ENCODE peak calls at places on chromosomes 16 and 17, in nine cellular contexts. B, K, S, A, Z, D, R, W and P are unnamed samples.

GRCh38 chr17:53454337-53454736 is 368.4 kb upstream of the KIF2B start:
- DNase-seq in S (no peak), B (no peak), W (no peak), A (no peak), Z (no peak), D (no peak), K (no peak), R (no peak), P (no peak)

GRCh38 chr16:84806256-84806889 is 13.4 kb upstream of the CRISPLD2 start:
- DNase-seq in K (no peak), B (peak; percentile 94), D (peak; percentile 57), A (no peak), R (peak; percentile 75), S (no peak), W (no peak), Z (peak; percentile 52), P (peak; percentile 68)

GRCh38 chr16:48136547-48137360 is 19.0 kb downstream of the ABCC12 start:
- DNase-seq in R (peak; percentile 38), A (no peak), W (no peak), B (peak; percentile 55), S (no peak), D (no peak), Z (no peak), K (no peak), P (no peak)

GRCh38 chr17:50205111-50205821 is 3.8 kb upstream of the COL1A1 start:
- DNase-seq in B (peak; percentile 63), S (no peak), W (no peak), A (no peak), K (no peak), Z (peak; percentile 48), D (no peak), R (peak; percentile 61), P (no peak)

GRCh38 chr17:48704521-48704920 is 17.8 kb downstream of the PRAC1 start:
- DNase-seq in A (no peak), R (no peak), D (no peak), Z (no peak), S (no peak), W (no peak), K (no peak), B (no peak), P (no peak)

GRCh38 chr16:84673203-84673535 is 24.9 kb downstream of the KLHL36 start:
- DNase-seq in Z (no peak), S (no peak), K (no peak), R (no peak), B (no peak), A (no peak), D (no peak), W (no peak), P (no peak)

GRCh38 chr16:11236855-11237254 is 19.1 kb downstream of the SOCS1 start:
- DNase-seq in D (no peak), A (no peak), R (no peak), B (no peak), S (no peak), Z (no peak), K (no peak), W (no peak), P (no peak)

GRCh38 chr17:47810901-47811635 is 10.5 kb downstream of the OSBPL7 start:
- DNase-seq in A (no peak), Z (no peak), S (no peak), K (no peak), R (peak; percentile 16), B (no peak), W (no peak), D (no peak), P (no peak)

GRCh38 chr17:7081341-7082062 is 1.5 kb upstream of the CLEC10A start:
- DNase-seq in D (no peak), B (no peak), A (no peak), Z (no peak), S (no peak), W (no peak), K (no peak), R (no peak), P (peak; percentile 39)

GRCh38 chr16:53040788-53041187 is 11.9 kb downstream of the CHD9NB start:
- DNase-seq in Z (no peak), A (no peak), W (no peak), S (no peak), R (no peak), D (no peak), B (no peak), K (no peak), P (no peak)

GRCh38 chr17:12301551-12301950 is 280.9 kb downstream of the MAP2K4 start:
- DNase-seq in D (no peak), W (no peak), A (no peak), Z (no peak), K (no peak), S (no peak), B (no peak), R (no peak), P (no peak)

GRCh38 chr17:38798614-38799500 is 499 bp downstream of the PIP4K2B start:
- DNase-seq in A (peak; percentile 73), Z (peak; percentile 58), W (no peak), D (peak; percentile 60), B (peak; percentile 58), K (peak; percentile 10), R (peak; percentile 57), S (peak; percentile 16), P (peak; percentile 67)

GRCh38 chr17:61407211-61407911 is 7.7 kb downstream of the TBX2 start:
- DNase-seq in A (no peak), B (no peak), R (peak; percentile 14), K (no peak), Z (no peak), S (no peak), W (no peak), D (no peak), P (peak; percentile 15)

GRCh38 chr16:15498427-15499175 is 64.2 kb downstream of the BMERB1 start:
- DNase-seq in Z (no peak), D (no peak), K (no peak), R (no peak), A (no peak), S (no peak), B (peak; percentile 52), W (no peak), P (no peak)

GRCh38 chr17:4743216-4743615 is 3.5 kb upstream of the CXCL16 start:
- DNase-seq in R (no peak), W (no peak), D (no peak), Z (no peak), A (no peak), B (no peak), S (no peak), K (no peak), P (no peak)

GRCh38 chr16:81036751-81037350 is 1.2 kb downstream of the ATMIN start:
- DNase-seq in W (no peak), K (no peak), S (no peak), R (peak; percentile 34), D (peak; percentile 23), B (peak; percentile 11), Z (no peak), A (no peak), P (no peak)

GRCh38 chr16:57510016-57510871 is 24.0 kb upstream of the DOK4 start:
- DNase-seq in W (no peak), Z (no peak), B (no peak), K (no peak), S (no peak), R (no peak), D (no peak), A (no peak), P (no peak)

GRCh38 chr17:39623356-39623950 is 3.3 kb upstream of the PPP1R1B start:
- DNase-seq in Z (peak; percentile 85), S (peak; percentile 48), B (peak; percentile 32), D (peak; percentile 87), R (peak; percentile 85), A (peak; percentile 75), K (peak; percentile 64), W (no peak), P (peak; percentile 92)

GRCh38 chr16:86668136-86668535 is 89.8 kb downstream of the FOXL1 start:
- DNase-seq in B (peak; percentile 87), Z (no peak), D (no peak), A (no peak), S (no peak), K (no peak), R (no peak), W (no peak), P (no peak)

GRCh38 chr17:57739402-57740224 is 5.5 kb downstream of the CCDC182 start:
- DNase-seq in A (no peak), W (no peak), B (no peak), D (peak; percentile 56), K (no peak), Z (no peak), S (peak; percentile 41), R (no peak), P (no peak)

GRCh38 chr17:74839955-74840354 is 19.7 kb downstream of the GRIN2C start:
- DNase-seq in D (no peak), W (no peak), A (no peak), Z (no peak), S (no peak), B (no peak), K (no peak), R (no peak), P (no peak)

GRCh38 chr16:35182043-35182677 is 1722.7 kb downstream of the TP53TG3F start:
- DNase-seq in D (no peak), A (no peak), S (no peak), Z (no peak), B (no peak), K (no peak), R (no peak), W (no peak), P (no peak)

GRCh38 chr17:50358177-50358576 is 12.3 kb downstream of the XYLT2 start:
- DNase-seq in S (no peak), B (no peak), W (no peak), K (no peak), R (no peak), D (no peak), Z (no peak), A (no peak), P (no peak)

GRCh38 chr16:64089697-64090096 is 1032.2 kb downstream of the CDH11 start:
- DNase-seq in K (no peak), R (no peak), A (no peak), S (no peak), D (peak; percentile 44), B (peak; percentile 14), W (no peak), Z (no peak), P (no peak)

GRCh38 chr16:89018605-89019158 is 41.7 kb upstream of the CBFA2T3 start:
- DNase-seq in B (no peak), W (no peak), A (no peak), S (no peak), R (no peak), K (no peak), Z (peak; percentile 7), D (no peak), P (no peak)

GRCh38 chr17:66514227-66514806 is 211.9 kb downstream of the PRKCA start:
- DNase-seq in R (no peak), B (peak; percentile 77), W (no peak), Z (no peak), S (no peak), A (no peak), D (no peak), K (no peak), P (no peak)

GRCh38 chr17:20086416-20087074 is 77.4 kb downstream of the SPECC1 start:
- DNase-seq in R (peak; percentile 53), K (no peak), D (peak; percentile 1), Z (no peak), A (no peak), B (no peak), S (no peak), W (no peak), P (no peak)

GRCh38 chr17:78995761-78996451 is 13.7 kb downstream of the CANT1 start:
- DNase-seq in W (no peak), A (no peak), S (no peak), K (no peak), Z (no peak), R (no peak), B (no peak), D (peak; percentile 96), P (peak; percentile 60)

GRCh38 chr16:85310868-85311585 is 198.8 kb upstream of the CIBAR2 start:
- DNase-seq in K (no peak), S (no peak), Z (peak; percentile 37), B (no peak), D (no peak), R (peak; percentile 60), A (peak; percentile 50), W (no peak), P (peak; percentile 69)

GRCh38 chr16:3013998-3014690 is 1.4 kb downstream of the CLDN9 start:
- DNase-seq in B (no peak), Z (no peak), S (no peak), A (no peak), W (no peak), K (no peak), D (no peak), R (no peak), P (no peak)

GRCh38 chr16:66166451-66166850 is 200.0 kb upstream of the CDH5 start:
- DNase-seq in S (no peak), A (no peak), W (no peak), R (no peak), Z (no peak), D (no peak), B (peak; percentile 32), K (no peak), P (no peak)